ENCODE peak calls at places on chromosome 15, in eight cellular contexts. Q is gastrocnemius medialis, R is uterus, C is heart left ventricle, Z is A549, W is ovary, B is transverse colon, V is adrenal gland. H is an unnamed sample.

GRCh38 chr15:66502491-66502890 is 2.2 kb downstream of the RPL4 start:
- DNase-seq in Z (no peak), Q (no peak), R (no peak), B (no peak), W (no peak), V (no peak), C (no peak), H (no peak)

GRCh38 chr15:90402230-90402629 is 14.2 kb downstream of the IQGAP1 start:
- DNase-seq in C (peak; percentile 45), R (peak; percentile 47), Q (peak; percentile 41), V (peak; percentile 70), Z (no peak), B (no peak), W (no peak), H (no peak)

GRCh38 chr15:57284535-57284934 is 91.8 kb upstream of the CGNL1 start:
- DNase-seq in R (no peak), Z (no peak), W (no peak), V (no peak), B (no peak), Q (no peak), C (no peak), H (no peak)

GRCh38 chr15:41862515-41863116 is 24.0 kb downstream of the PLA2G4B start:
- DNase-seq in W (no peak), Z (no peak), B (peak; percentile 73), R (no peak), Q (no peak), V (no peak), C (no peak), H (no peak)

GRCh38 chr15:81157195-81157938 is 23.3 kb downstream of the CFAP161 start:
- DNase-seq in Q (no peak), W (no peak), Z (no peak), V (no peak), R (peak; percentile 39), B (no peak), C (no peak), H (no peak)

GRCh38 chr15:40386480-40386879 is 4.0 kb downstream of the KNSTRN start:
- DNase-seq in Q (no peak), V (no peak), C (no peak), B (no peak), Z (no peak), W (no peak), R (no peak), H (no peak)

GRCh38 chr15:78605201-78605600 is 15.6 kb downstream of the CHRNA3 start:
- DNase-seq in B (no peak), Q (no peak), W (no peak), R (no peak), C (no peak), Z (no peak), V (no peak), H (no peak)

GRCh38 chr15:38512901-38513300 is 51.7 kb downstream of the RASGRP1 start:
- DNase-seq in W (no peak), V (no peak), R (no peak), B (no peak), Z (no peak), C (no peak), Q (no peak), H (no peak)

GRCh38 chr15:84886211-84886983 is 1.9 kb downstream of the SLC28A1 start:
- DNase-seq in R (no peak), Q (no peak), C (peak; percentile 64), B (no peak), W (no peak), Z (no peak), V (no peak), H (no peak)

GRCh38 chr15:48149858-48150257 is 28.2 kb downstream of the MYEF2 start:
- DNase-seq in R (no peak), Q (no peak), C (no peak), Z (no peak), V (no peak), B (no peak), W (no peak), H (no peak)

GRCh38 chr15:39426552-39427532 is 154.0 kb upstream of the THBS1 start:
- DNase-seq in C (peak; percentile 56), B (peak; percentile 38), W (no peak), Z (no peak), V (peak; percentile 65), Q (peak; percentile 12), R (no peak), H (no peak)

GRCh38 chr15:98955331-98955730 is 52.3 kb downstream of the PGPEP1L start:
- DNase-seq in Z (no peak), R (no peak), W (peak; percentile 67), C (peak; percentile 80), Q (no peak), B (no peak), V (no peak), H (no peak)

GRCh38 chr15:63426552-63426951 is 44.9 kb upstream of the CA12 start:
- DNase-seq in W (no peak), R (no peak), C (no peak), B (no peak), V (no peak), Q (no peak), Z (no peak), H (no peak)

GRCh38 chr15:80695911-80696651 is 971 bp downstream of the ABHD17C start:
- DNase-seq in Z (peak; percentile 94), Q (no peak), C (peak; percentile 41), R (no peak), W (peak; percentile 60), V (no peak), B (peak; percentile 78), H (peak; percentile 20)

GRCh38 chr15:65981837-65982696 is 112.8 kb downstream of the RAB11A start:
- DNase-seq in V (no peak), B (peak; percentile 65), Q (no peak), R (no peak), W (no peak), C (no peak), Z (peak; percentile 70), H (no peak)

GRCh38 chr15:78993257-78993930 is 48.5 kb upstream of the CTSH start:
- DNase-seq in Z (no peak), V (no peak), C (no peak), Q (no peak), W (no peak), B (no peak), R (no peak), H (no peak)

GRCh38 chr15:101437618-101438481 is 51.7 kb downstream of the PCSK6 start:
- DNase-seq in W (no peak), C (no peak), R (no peak), B (no peak), V (no peak), Z (no peak), Q (no peak), H (no peak)

GRCh38 chr15:98649996-98650870 is 1.9 kb downstream of the IGF1R start:
- DNase-seq in Z (no peak), R (peak; percentile 41), Q (no peak), W (peak; percentile 68), C (peak; percentile 64), V (peak; percentile 42), B (peak; percentile 30), H (no peak)

GRCh38 chr15:76764004-76764403 is 141.1 kb downstream of the SCAPER start:
- DNase-seq in W (no peak), Z (no peak), Q (no peak), C (no peak), V (no peak), B (no peak), R (no peak), H (no peak)

GRCh38 chr15:85589873-85590272 is 204.9 kb downstream of the KLHL25 start:
- DNase-seq in Q (no peak), V (no peak), C (no peak), W (no peak), B (no peak), R (no peak), Z (peak; percentile 65), H (no peak)

GRCh38 chr15:39588531-39589192 is 7.8 kb downstream of the THBS1 start:
- DNase-seq in R (no peak), Q (no peak), C (no peak), B (no peak), V (no peak), Z (no peak), W (no peak), H (no peak)

GRCh38 chr15:25106209-25106608 is 151.4 kb downstream of the SNRPN start:
- DNase-seq in B (no peak), Z (no peak), C (no peak), Q (no peak), W (no peak), V (no peak), R (no peak), H (no peak)
- H3K4me1 ChIP-seq in B (no peaks in the 10 kb centered on the region), Z (no peaks in the 10 kb centered on the region), C (no peaks in the 10 kb centered on the region), Q (no peaks in the 10 kb centered on the region), W (no peaks in the 10 kb centered on the region), V (no peaks in the 10 kb centered on the region), R (no peaks in the 10 kb centered on the region), H (no peaks in the 10 kb centered on the region)

DNA sequence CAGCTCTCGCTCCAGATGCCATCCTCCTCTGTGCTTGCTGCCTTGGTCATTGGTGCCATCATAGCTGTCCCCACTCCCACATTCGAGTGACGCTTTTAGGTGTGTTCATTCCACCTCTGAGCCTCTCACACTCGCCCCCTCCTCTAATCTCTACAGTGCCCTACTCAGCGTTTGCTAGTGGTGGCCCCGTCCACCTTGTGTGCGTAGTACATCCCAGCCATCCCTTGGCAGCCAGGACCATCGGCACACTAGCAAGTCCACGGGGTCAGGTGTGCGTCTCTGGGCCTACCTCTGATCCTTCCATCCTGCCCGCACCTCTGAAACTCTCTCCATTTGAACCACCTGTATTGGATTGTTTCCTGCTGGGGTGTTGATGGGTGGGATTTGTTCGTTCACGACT is 54.2 kb upstream of the RGMA start:
- DNase-seq in C (no peak), B (no peak), W (no peak), R (no peak), Z (no peak), Q (no peak), V (no peak), H (no peak)
- H3K4me3 ChIP-seq in C (no peak overlapping the region), B (no peak overlapping the region), W (no peak overlapping the region), R (no peak overlapping the region), Z (no peak overlapping the region), Q (no peak overlapping the region), V (no peak overlapping the region), H (no peak overlapping the region)

GRCh38 chr15:51737538-51738305 is at the start of gene LYSMD2:
- DNase-seq in B (peak; percentile 79), W (peak; percentile 88), V (peak; percentile 69), Q (peak; percentile 43), C (peak; percentile 90), R (peak; percentile 86), Z (peak; percentile 59), H (peak; percentile 58)
- TF ChIP-seq POLR2A in B (peak; percentile 30), W (no peak), V (peak; percentile 41), Q (no peak), C (no peak), R (peak; percentile 52), Z (peak; percentile 56), H (no peak)

GRCh38 chr15:68796576-68796975 is 24.1 kb downstream of the ANP32A start:
- DNase-seq in B (no peak), W (no peak), R (no peak), Z (no peak), V (no peak), C (no peak), Q (no peak), H (no peak)

GRCh38 chr15:68795298-68795848 is 25.3 kb downstream of the ANP32A start:
- DNase-seq in Q (peak; percentile 90), Z (no peak), B (peak; percentile 90), W (peak; percentile 69), V (peak; percentile 75), C (peak; percentile 95), R (peak; percentile 81), H (peak; percentile 97)

GRCh38 chr15:68797157-68797556 is 23.5 kb downstream of the ANP32A start:
- DNase-seq in W (no peak), Z (no peak), C (no peak), Q (no peak), V (no peak), B (no peak), R (no peak), H (no peak)

GRCh38 chr15:68798695-68799094 is 22.0 kb downstream of the ANP32A start:
- DNase-seq in Z (no peak), W (no peak), B (no peak), C (no peak), V (no peak), R (no peak), Q (no peak), H (no peak)

GRCh38 chr15:68797589-68798377 is 22.9 kb downstream of the ANP32A start:
- DNase-seq in V (peak; percentile 60), Q (no peak), Z (no peak), B (no peak), R (no peak), C (peak; percentile 57), W (no peak), H (no peak)
- H3K4me1 ChIP-seq in V (peaks cover 33% of the 10 kb centered on the region), Q (peaks cover 63% of the 10 kb centered on the region), Z (peaks cover 17% of the 10 kb centered on the region), B (peaks cover 64% of the 10 kb centered on the region), R (peaks cover 6% of the 10 kb centered on the region), C (peaks cover 77% of the 10 kb centered on the region), W (peaks cover 19% of the 10 kb centered on the region), H (peaks cover 13% of the 10 kb centered on the region)

H was measured in breast epithelium.